ENCODE peak calls at places on chromosome 12, in five cellular contexts. K, Q, X, L and W are unnamed samples.

GRCh38 chr12:122839907-122840554 is 4.8 kb downstream of the HIP1R start:
- DNase-seq in Q (no peak), X (no peak), K (no peak), L (no peak), W (no peak)

GRCh38 chr12:46342562-46343033 is 30.0 kb downstream of the SLC38A2 start:
- DNase-seq in X (peak; percentile 64), L (no peak), Q (no peak), K (peak; percentile 12), W (no peak)

GRCh38 chr12:77133566-77133965 is 68.2 kb upstream of the E2F7 start:
- DNase-seq in X (peak; percentile 4), L (no peak), K (peak; percentile 32), Q (no peak), W (no peak)

GRCh38 chr12:111578276-111578970 is 20.7 kb downstream of the ATXN2 start:
- DNase-seq in K (no peak), X (peak; percentile 89), Q (no peak), L (no peak), W (peak; percentile 74)

GRCh38 chr12:6754406-6754805 is 1.5 kb upstream of the MLF2 start:
- DNase-seq in Q (no peak), X (no peak), L (no peak), K (no peak), W (no peak)

GRCh38 chr12:113021500-113021899 is 35.0 kb upstream of the DTX1 start:
- DNase-seq in L (no peak), X (no peak), Q (no peak), K (no peak), W (no peak)

GRCh38 chr12:29782285-29782820 is 1.4 kb downstream of the TMTC1 start:
- DNase-seq in Q (no peak), L (no peak), K (no peak), X (no peak), W (no peak)

GRCh38 chr12:607541-608001 is 55.7 kb downstream of the NINJ2 start:
- DNase-seq in Q (no peak), L (no peak), X (no peak), K (no peak), W (no peak)

GRCh38 chr12:107088912-107089311 is 4.4 kb downstream of the CRY1 start:
- DNase-seq in K (no peak), X (no peak), L (no peak), Q (no peak), W (no peak)

GRCh38 chr12:107091989-107092641 is 1.2 kb downstream of the CRY1 start:
- DNase-seq in X (peak; percentile 86), L (peak; percentile 21), K (peak; percentile 69), Q (peak; percentile 57), W (peak; percentile 38)

GRCh38 chr12:107093547-107094448 is at the start of gene CRY1:
- DNase-seq in Q (peak; percentile 95), X (peak; percentile 89), K (peak; percentile 93), L (peak; percentile 53), W (peak; percentile 97)

GRCh38 chr12:107092669-107093546 is 441 bp downstream of the CRY1 start:
- DNase-seq in L (no peak), Q (peak; percentile 52), X (peak; percentile 12), K (peak; percentile 25), W (peak; percentile 64)

DNA sequence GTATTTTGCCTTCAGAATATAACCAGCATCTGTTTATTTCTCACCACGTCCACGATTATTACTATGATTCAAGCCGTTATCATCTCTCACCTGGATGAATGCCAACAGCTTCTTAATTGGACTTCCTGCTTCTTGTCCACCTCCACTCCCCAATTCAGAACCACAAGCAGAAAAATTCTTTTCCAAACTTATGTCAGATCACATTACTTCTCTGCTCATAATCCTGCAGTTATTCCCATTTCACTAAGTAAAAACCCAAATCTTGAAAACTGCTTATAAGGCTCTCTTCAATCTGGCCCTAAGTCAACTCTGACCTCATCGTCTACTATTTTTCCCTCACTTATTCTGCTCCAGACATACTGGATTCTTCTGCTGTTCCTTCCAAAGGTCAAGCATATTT is 2.0 kb downstream of the CRY1 start:
- DNase-seq in L (no peak), X (no peak), Q (no peak), K (no peak), W (no peak)
- TF ChIP-seq FOXM1 in L (no peak), X (no peak), Q (no peak), K (no peak), W (no peak)

DNA sequence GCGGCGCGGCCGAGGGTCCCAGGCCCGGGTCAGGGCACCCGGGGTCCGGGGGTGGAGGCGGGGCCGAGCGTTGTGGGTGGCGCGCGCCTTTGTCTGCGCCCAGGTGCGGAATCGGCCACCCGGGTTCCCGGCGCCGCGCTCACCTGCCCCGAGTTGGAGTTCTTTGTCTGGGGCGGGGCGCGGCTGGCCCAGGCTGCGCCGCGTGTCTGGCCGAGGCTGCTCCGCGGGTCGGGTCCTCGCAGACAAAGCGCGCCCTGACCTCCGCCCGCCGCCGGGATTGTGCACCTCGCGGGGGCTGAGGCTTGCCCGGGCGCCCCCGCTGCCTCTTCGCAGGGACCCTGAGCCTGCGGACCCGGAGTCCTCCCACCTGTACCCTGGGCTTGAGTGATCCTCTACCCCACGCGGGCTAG is 50.0 kb downstream of the LRCOL1 start:
- DNase-seq in Q (peak; percentile 82), K (peak; percentile 51), X (no peak), L (no peak), W (peak; percentile 66)
- TF ChIP-seq FOXM1 in Q (no peak), K (no peak), X (no peak), L (no peak), W (no peak)

GRCh38 chr12:79238246-79238645 is 373.7 kb downstream of the SYT1 start:
- DNase-seq in X (no peak), K (no peak), L (no peak), Q (no peak), W (no peak)

GRCh38 chr12:79233341-79233761 is 368.8 kb downstream of the SYT1 start:
- DNase-seq in Q (no peak), X (no peak), K (no peak), L (peak; percentile 7), W (no peak)

GRCh38 chr12:79236920-79237319 is 372.3 kb downstream of the SYT1 start:
- DNase-seq in Q (no peak), K (no peak), X (no peak), L (no peak), W (no peak)
- TF ChIP-seq FOXM1 in Q (no peak), K (no peak), X (no peak), L (no peak), W (no peak)

DNA sequence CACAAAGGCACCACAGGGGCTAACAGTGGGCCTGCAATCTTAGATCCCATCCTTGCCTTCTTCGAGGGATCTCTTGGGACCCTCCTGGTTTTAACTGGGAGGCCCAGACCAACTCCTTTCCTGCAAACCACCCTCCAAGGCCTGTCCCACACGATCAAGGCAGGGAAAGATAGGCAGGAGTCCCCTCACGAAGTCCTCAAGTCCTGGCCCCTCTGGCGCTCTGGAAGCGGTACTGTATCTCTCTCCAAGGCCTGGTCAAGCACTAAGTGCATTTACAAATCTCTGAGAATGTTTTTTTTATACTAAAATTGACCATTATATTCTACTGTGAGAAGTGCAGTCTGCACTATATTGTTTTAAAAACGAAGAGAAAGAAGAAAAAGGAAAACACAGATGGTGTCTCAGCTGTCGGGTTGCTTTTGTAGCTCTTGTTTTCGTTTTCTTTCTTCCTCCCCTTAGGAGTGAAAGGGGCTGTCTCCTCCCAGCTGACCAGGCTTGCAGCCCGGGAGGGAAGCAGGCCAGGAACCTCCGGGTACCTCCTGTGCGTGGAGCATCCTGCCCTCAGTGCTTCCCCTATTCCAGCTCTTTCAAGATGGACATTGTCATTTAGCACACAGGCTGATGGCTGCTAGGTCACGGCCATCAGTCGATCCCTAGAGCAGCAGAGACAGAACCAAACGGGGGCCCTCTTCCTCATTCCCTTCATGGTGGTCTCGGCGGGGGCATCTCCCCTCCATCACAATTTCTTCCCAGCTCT is 56.7 kb downstream of the FAM222A start:
- DNase-seq in X (no peak), K (no peak), L (no peak), Q (peak; percentile 27), W (no peak)
- TF ChIP-seq FOXM1 in X (no peak), K (no peak), L (no peak), Q (no peak), W (no peak)

GRCh38 chr12:79174656-79175055 is 310.1 kb downstream of the SYT1 start:
- DNase-seq in L (no peak), X (peak; percentile 5), Q (no peak), K (peak; percentile 7), W (no peak)
- TF ChIP-seq FOXM1 in L (no peak), X (no peak), Q (no peak), K (no peak), W (no peak)

DNA sequence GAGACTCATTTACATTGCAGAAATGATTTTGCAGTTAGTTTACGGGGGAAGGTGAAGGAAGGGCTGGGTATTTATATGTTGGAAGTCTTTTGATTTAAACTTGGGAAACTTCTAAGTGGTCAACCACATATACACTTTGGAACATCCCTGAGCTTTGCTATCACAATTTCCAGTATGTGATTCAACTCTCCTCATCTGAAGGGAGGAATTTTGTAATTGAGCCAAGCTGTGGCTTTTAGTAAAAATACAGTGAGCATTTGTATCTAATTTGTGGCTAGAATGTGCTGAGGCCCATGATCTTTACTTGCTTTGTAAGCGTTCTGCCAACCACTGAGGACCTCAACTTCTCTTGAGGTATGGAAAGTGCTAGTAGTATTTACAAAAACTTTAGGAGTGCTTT is 235.0 kb upstream of the PDZRN4 start:
- DNase-seq in L (no peak), X (no peak), Q (no peak), K (no peak), W (no peak)
- TF ChIP-seq FOXM1 in L (no peak), X (no peak), Q (no peak), K (no peak), W (no peak)

GRCh38 chr12:118274066-118274465 is 98.6 kb downstream of the TAOK3 start:
- DNase-seq in K (no peak), L (no peak), X (no peak), Q (no peak), W (no peak)

GRCh38 chr12:118271199-118271598 is 101.5 kb downstream of the TAOK3 start:
- DNase-seq in K (no peak), Q (no peak), L (no peak), X (no peak), W (no peak)

GRCh38 chr12:118271770-118272417 is 100.8 kb downstream of the TAOK3 start:
- DNase-seq in L (no peak), K (no peak), X (no peak), Q (no peak), W (no peak)
- TF ChIP-seq FOXM1 in L (no peak), K (no peak), X (no peak), Q (no peak), W (no peak)